ENCODE peak calls at places on chromosomes 11 and 22, in six cellular contexts. G, K, H, E, A and T are unnamed samples.

GRCh38 chr11:13040969-13041561 is 31.9 kb downstream of the RASSF10 start:
- DNase-seq in G (no peak), A (no peak), K (no peak), E (no peak), H (no peak), T (no peak)

GRCh38 chr11:32456864-32457263 is 21.5 kb upstream of the WT1 start:
- DNase-seq in K (no peak), A (no peak), E (no peak), G (no peak), H (no peak), T (no peak)

GRCh38 chr22:19844423-19845368 is 10.0 kb downstream of the GNB1L start:
- DNase-seq in A (peak; percentile 55), K (no peak), E (no peak), G (peak; percentile 95), H (no peak), T (no peak)

GRCh38 chr11:8262552-8263108 is 1.0 kb downstream of the LMO1 start:
- DNase-seq in G (no peak), E (no peak), K (peak; percentile 54), A (no peak), H (no peak), T (peak; percentile 66)

GRCh38 chr11:96228472-96228871 is 114.5 kb downstream of the MAML2 start:
- DNase-seq in A (peak; percentile 77), E (no peak), H (peak; percentile 90), G (no peak), K (no peak), T (peak; percentile 96)

GRCh38 chr11:24885580-24886173 is 388.8 kb downstream of the LUZP2 start:
- DNase-seq in H (no peak), A (no peak), G (no peak), E (no peak), K (no peak), T (no peak)

GRCh38 chr11:2825261-2825885 is 60.2 kb downstream of the CDKN1C start:
- DNase-seq in H (no peak), K (no peak), G (no peak), A (peak; percentile 96), E (no peak), T (peak; percentile 75)

GRCh38 chr11:12723410-12724297 is 49.4 kb downstream of the TEAD1 start:
- DNase-seq in E (no peak), A (peak; percentile 65), G (no peak), K (peak; percentile 60), H (no peak), T (no peak)

GRCh38 chr11:29962243-29962642 is 54.6 kb downstream of the KCNA4 start:
- DNase-seq in K (no peak), G (no peak), A (no peak), H (no peak), E (no peak), T (no peak)

GRCh38 chr22:37994049-37994448 is 9.7 kb upstream of the SOX10 start:
- DNase-seq in H (no peak), K (no peak), G (no peak), A (no peak), E (no peak), T (no peak)

GRCh38 chr11:128291835-128292234 is 295.5 kb downstream of the ETS1 start:
- DNase-seq in K (no peak), E (no peak), A (no peak), G (no peak), H (no peak), T (no peak)

GRCh38 chr11:34432822-34433221 is 5.9 kb upstream of the CAT start:
- DNase-seq in H (no peak), G (no peak), E (no peak), A (no peak), K (no peak), T (no peak)

GRCh38 chr11:826836-827145 is 928 bp upstream of the CRACR2B start:
- DNase-seq in H (no peak), A (no peak), E (no peak), K (no peak), G (no peak), T (no peak)

GRCh38 chr11:108206171-108206570 is 16.3 kb downstream of the NPAT start:
- DNase-seq in K (no peak), H (no peak), A (no peak), E (no peak), G (no peak), T (no peak)

GRCh38 chr22:40911772-40912171 is 39.4 kb upstream of the RBX1 start:
- DNase-seq in K (no peak), E (no peak), H (peak; percentile 14), A (no peak), G (no peak), T (no peak)

GRCh38 chr22:26527574-26528465 is 15.5 kb upstream of the TFIP11 start:
- DNase-seq in K (no peak), A (no peak), H (no peak), E (no peak), G (no peak), T (peak; percentile 63)

GRCh38 chr11:66857927-66858185 is 992 bp downstream of the LRFN4 start:
- DNase-seq in A (no peak), E (no peak), H (no peak), K (no peak), G (no peak), T (no peak)

GRCh38 chr11:121814962-121815361 is 301.1 kb downstream of the BLID start:
- DNase-seq in H (no peak), A (no peak), G (no peak), K (no peak), E (no peak), T (no peak)

GRCh38 chr22:48931452-48931851 is 896.2 kb downstream of the BRD1 start:
- DNase-seq in K (no peak), G (no peak), E (no peak), H (no peak), A (no peak), T (no peak)

GRCh38 chr22:49718396-49718795 is 109.3 kb downstream of the BRD1 start:
- DNase-seq in G (no peak), K (no peak), H (no peak), E (no peak), A (no peak), T (no peak)

GRCh38 chr11:72864692-72865655 is 50.8 kb downstream of the ATG16L2 start:
- DNase-seq in K (no peak), A (peak; percentile 52), G (no peak), H (no peak), E (no peak), T (peak; percentile 84)

GRCh38 chr11:1487851-1488574 is 1.4 kb upstream of the MOB2 start:
- DNase-seq in H (no peak), K (no peak), A (no peak), E (no peak), G (peak; percentile 86), T (no peak)

GRCh38 chr11:103007521-103007920 is 52.0 kb upstream of the MMP13 start:
- DNase-seq in G (no peak), K (no peak), H (no peak), A (no peak), E (no peak), T (no peak)

GRCh38 chr11:26551186-26551801 is 20.8 kb downstream of the MUC15 start:
- DNase-seq in G (no peak), A (no peak), E (no peak), H (no peak), K (no peak), T (no peak)

GRCh38 chr11:88552377-88553029 is 215.0 kb upstream of the CTSC start:
- DNase-seq in K (no peak), A (peak; percentile 29), H (no peak), G (no peak), E (no peak), T (peak; percentile 72)

GRCh38 chr11:57162179-57162898 is 19.4 kb upstream of the LRRC55 start:
- DNase-seq in K (no peak), E (no peak), G (no peak), A (no peak), H (no peak), T (no peak)

GRCh38 chr11:130672911-130673310 is 224.5 kb downstream of the ADAMTS15 start:
- DNase-seq in K (no peak), A (no peak), G (no peak), H (no peak), E (no peak), T (no peak)

GRCh38 chr11:66365711-66366619 is 5.6 kb downstream of the SLC29A2 start:
- DNase-seq in A (no peak), H (no peak), G (peak; percentile 67), E (no peak), K (no peak), T (no peak)

GRCh38 chr11:121630041-121630440 is 177.3 kb upstream of the SORL1-AS1 start:
- DNase-seq in H (peak; percentile 73), E (no peak), A (peak; percentile 58), K (no peak), G (no peak), T (no peak)

GRCh38 chr11:8204596-8204995 is 35.8 kb upstream of the RIC3 start:
- DNase-seq in H (no peak), E (no peak), K (no peak), A (no peak), G (no peak), T (no peak)

GRCh38 chr22:47130883-47131610 is 368.6 kb downstream of the TBC1D22A start:
- DNase-seq in E (no peak), K (no peak), G (peak; percentile 58), H (no peak), A (no peak), T (no peak)

GRCh38 chr22:47201186-47201995 is 438.9 kb downstream of the TBC1D22A start:
- DNase-seq in H (no peak), A (no peak), E (no peak), G (no peak), K (no peak), T (no peak)

GRCh38 chr11:93662177-93662575 is 694 bp downstream of the CEP295 start:
- DNase-seq in E (no peak), A (no peak), G (no peak), K (peak; percentile 41), H (no peak), T (no peak)